ENCODE peak calls at places on chromosomes 5 and 9, in seven cellular contexts. Y is tibial artery; X is stimulated activated CD4-positive, alpha-beta T cell treated with anti-CD3 and anti-CD28 coated beads, TNF-alpha, amount 100 ng/mL, for 4 hours; P is nephron progenitor cell; Q is CD4-positive, alpha-beta T cell; T is central memory CD8-positive, alpha-beta T cell; L is HT1080. F is an unnamed sample.

GRCh38 chr5:5183192-5183699 is 43.1 kb downstream of the ADAMTS16 start:
- DNase-seq in Y (no peak), X (no peak), P (peak), Q (no peak), T (no peak), L (no peak), F (no peak)

GRCh38 chr9:100626949-100627348 is 49.1 kb downstream of the CAVIN4 start:
- DNase-seq in Y (no peak), X (no peak), P (no peak), Q (no peak), T (no peak), L (no peak), F (no peak)

GRCh38 chr5:44862808-44863207 is 54.1 kb downstream of the MRPS30 start:
- DNase-seq in Y (no peak), X (no peak), P (no peak), Q (no peak), T (no peak), L (peak), F (no peak)

GRCh38 chr9:76891874-76892273 is 14.0 kb downstream of the PRUNE2 start:
- DNase-seq in Y (no peak), X (no peak), P (no peak), Q (no peak), T (no peak), L (no peak), F (no peak)

GRCh38 chr9:136090768-136091581 is 4.1 kb downstream of the NACC2 start:
- DNase-seq in Y (peak), X (no peak), P (no peak), Q (no peak), T (no peak), L (no peak), F (no peak)

GRCh38 chr5:105836263-105836662 is 1834.5 kb downstream of the EFNA5 start:
- DNase-seq in Y (no peak), X (no peak), P (no peak), Q (no peak), T (no peak), L (no peak), F (no peak)

GRCh38 chr5:6604341-6604740 is 28.5 kb downstream of the NSUN2 start:
- DNase-seq in Y (no peak), X (no peak), P (no peak), Q (no peak), T (no peak), L (no peak), F (no peak)

GRCh38 chr9:134004131-134004873 is 12.2 kb upstream of the VAV2 start:
- DNase-seq in Y (no peak), X (no peak), P (no peak), Q (no peak), T (no peak), L (no peak), F (no peak)

GRCh38 chr5:150574818-150575537 is 65.5 kb upstream of the SYNPO start:
- DNase-seq in Y (no peak), X (no peak), P (no peak), Q (no peak), T (no peak), L (no peak), F (no peak)

GRCh38 chr5:142215915-142216681 is 107.5 kb downstream of the NDFIP1 start:
- DNase-seq in Y (peak), X (no peak), P (no peak), Q (no peak), T (no peak), L (peak), F (no peak)

GRCh38 chr9:81314525-81314924 is 374.8 kb downstream of the TLE1 start:
- DNase-seq in Y (no peak), X (no peak), P (no peak), Q (no peak), T (no peak), L (no peak), F (no peak)

GRCh38 chr9:69971643-69972449 is 71.8 kb upstream of the MAMDC2 start:
- DNase-seq in Y (peak), X (peak), P (peak), Q (peak), T (peak), L (peak), F (peak)

GRCh38 chr5:172052454-172053236 is 46.2 kb upstream of the FBXW11 start:
- DNase-seq in Y (peak), X (no peak), P (no peak), Q (no peak), T (no peak), L (no peak), F (no peak)

GRCh38 chr5:112247930-112248329 is 171.1 kb downstream of the EPB41L4A start:
- DNase-seq in Y (no peak), X (no peak), P (no peak), Q (no peak), T (no peak), L (no peak), F (no peak)

GRCh38 chr5:68134033-68134668 is 81.4 kb upstream of the PIK3R1 start:
- DNase-seq in Y (no peak), X (no peak), P (no peak), Q (no peak), T (no peak), L (no peak), F (no peak)

F was measured in GM12864.